ENCODE peak calls at places on chromosome 11, in four cellular contexts. X is esophagus squamous epithelium, O is osteocyte, M is Calu3. G is an unnamed sample.

GRCh38 chr11:1763796-1764661 is at the start of gene CTSD:
- DNase-seq in X (no peak), O (peak), M (peak), G (peak)

GRCh38 chr11:125224391-125225015 is 60.0 kb downstream of the PKNOX2 start:
- DNase-seq in X (no peak), O (no peak), M (no peak), G (peak)

GRCh38 chr11:95512682-95513081 is 276.9 kb downstream of the FAM76B start:
- DNase-seq in X (no peak), O (no peak), M (no peak), G (peak)

GRCh38 chr11:112113539-112114457 is 27.1 kb downstream of the SDHD start:
- DNase-seq in X (no peak), O (no peak), M (no peak), G (no peak)

GRCh38 chr11:69280994-69281393 is 13.0 kb upstream of the MYEOV start:
- DNase-seq in X (no peak), O (no peak), M (peak), G (no peak)

GRCh38 chr11:59182457-59183151 is 10.7 kb downstream of the DTX4 start:
- DNase-seq in X (no peak), O (no peak), M (peak), G (no peak)

GRCh38 chr11:13042873-13043338 is 33.8 kb downstream of the RASSF10 start:
- DNase-seq in X (no peak), O (no peak), M (no peak), G (no peak)

GRCh38 chr11:74005721-74006517 is 3.0 kb downstream of the UCP3 start:
- DNase-seq in X (no peak), O (no peak), M (no peak), G (no peak)

GRCh38 chr11:120272303-120272702 is 32.4 kb downstream of the POU2F3 start:
- DNase-seq in X (no peak), O (no peak), M (no peak), G (no peak)

GRCh38 chr11:103924166-103925013 is 112.0 kb upstream of the DDI1 start:
- DNase-seq in X (no peak), O (no peak), M (no peak), G (no peak)

GRCh38 chr11:1271406-1271805 is 38.0 kb downstream of the TOLLIP start:
- DNase-seq in X (no peak), O (no peak), M (no peak), G (no peak)

GRCh38 chr11:29780756-29781155 is 236.1 kb downstream of the KCNA4 start:
- DNase-seq in X (no peak), O (no peak), M (no peak), G (no peak)

GRCh38 chr11:23570828-23571227 is 710.6 kb upstream of the CCDC179 start:
- DNase-seq in X (no peak), O (no peak), M (no peak), G (no peak)

GRCh38 chr11:2775083-2775625 is 75.4 kb upstream of the KCNQ1OT1 start:
- DNase-seq in X (no peak), O (peak), M (no peak), G (peak)
- TF ChIP-seq CTCF in X (no peak), O (no peak), M (no peak), G (no peak)

GRCh38 chr11:2942872-2943710 is 13.9 kb upstream of the PHLDA2 start:
- DNase-seq in X (no peak), O (no peak), M (no peak), G (no peak)

GRCh38 chr11:2945757-2946287 is 16.6 kb upstream of the PHLDA2 start:
- DNase-seq in X (no peak), O (no peak), M (no peak), G (no peak)

GRCh38 chr11:2944953-2945756 is 15.9 kb upstream of the PHLDA2 start:
- DNase-seq in X (no peak), O (peak), M (no peak), G (peak)

GRCh38 chr11:2943711-2944118 is 14.5 kb upstream of the PHLDA2 start:
- DNase-seq in X (no peak), O (no peak), M (no peak), G (no peak)

DNA sequence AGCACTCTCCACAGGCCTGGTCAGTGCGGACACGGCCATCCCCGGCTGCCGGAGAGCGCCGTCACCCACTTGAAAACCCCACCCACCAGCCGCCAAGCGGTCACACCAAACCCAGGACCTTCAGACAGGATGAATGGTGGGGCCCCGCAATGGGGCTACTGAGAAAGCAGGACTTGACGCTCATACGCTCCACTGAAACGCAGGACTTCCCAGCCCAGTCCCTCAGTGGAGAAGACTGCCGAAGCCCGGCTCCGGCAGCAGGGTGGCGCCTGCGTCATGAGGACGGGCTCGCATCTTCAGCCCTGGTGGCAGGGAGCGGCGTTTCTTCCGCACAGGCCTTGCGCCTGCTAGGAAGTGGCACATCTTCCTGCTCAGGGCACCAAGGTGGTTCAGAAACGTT is 15.3 kb upstream of the PHLDA2 start:
- DNase-seq in X (no peak), O (no peak), M (no peak), G (no peak)
- TF ChIP-seq CTCF in X (no peak), O (no peak), M (no peak), G (no peak)

GRCh38 chr11:36151933-36152580 is 137.2 kb downstream of the COMMD9 start:
- DNase-seq in X (no peak), O (peak), M (no peak), G (no peak)

GRCh38 chr11:36150986-36151385 is 138.2 kb downstream of the COMMD9 start:
- DNase-seq in X (no peak), O (no peak), M (no peak), G (no peak)

GRCh38 chr11:36147491-36147890 is 141.7 kb downstream of the COMMD9 start:
- DNase-seq in X (no peak), O (no peak), M (no peak), G (no peak)

GRCh38 chr11:36148701-36149100 is 140.5 kb downstream of the COMMD9 start:
- DNase-seq in X (no peak), O (no peak), M (no peak), G (no peak)

DNA sequence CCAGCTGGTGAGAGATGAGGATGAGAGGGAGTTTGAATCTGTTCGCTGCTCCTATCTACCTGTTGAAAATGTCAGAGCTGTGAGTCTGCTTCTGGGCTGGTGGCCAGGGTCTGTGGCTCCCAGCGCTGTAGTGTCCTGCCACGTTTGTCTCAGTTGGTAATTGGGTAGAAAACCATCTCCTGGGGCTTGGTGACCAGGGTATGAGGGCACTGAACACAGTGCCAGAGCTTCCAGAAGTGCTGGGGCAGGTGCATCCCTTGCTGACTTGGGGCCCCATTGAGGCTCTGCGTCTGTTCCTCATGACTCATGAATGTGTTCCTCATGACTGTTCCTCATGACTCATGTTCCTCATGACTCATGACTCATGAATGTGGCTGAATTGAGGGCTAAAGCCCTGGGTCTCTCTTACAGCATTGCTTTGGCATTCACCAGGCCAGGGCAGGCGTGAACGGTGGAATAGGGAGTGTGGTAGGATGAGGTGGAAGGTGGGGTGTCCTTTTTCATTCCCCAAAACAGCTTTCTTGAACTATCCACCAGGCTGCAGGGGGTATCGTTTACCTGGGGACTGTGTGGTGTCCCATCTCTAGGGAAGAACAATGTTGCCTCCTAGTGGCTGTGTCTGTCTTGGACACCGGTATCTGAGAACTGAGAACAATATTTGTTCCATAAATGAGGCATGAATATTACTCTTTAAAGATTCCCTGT is 139.5 kb downstream of the COMMD9 start:
- DNase-seq in X (no peak), O (peak), M (peak), G (peak)
- TF ChIP-seq CTCF in X (peak), O (peak), M (peak), G (peak)

DNA sequence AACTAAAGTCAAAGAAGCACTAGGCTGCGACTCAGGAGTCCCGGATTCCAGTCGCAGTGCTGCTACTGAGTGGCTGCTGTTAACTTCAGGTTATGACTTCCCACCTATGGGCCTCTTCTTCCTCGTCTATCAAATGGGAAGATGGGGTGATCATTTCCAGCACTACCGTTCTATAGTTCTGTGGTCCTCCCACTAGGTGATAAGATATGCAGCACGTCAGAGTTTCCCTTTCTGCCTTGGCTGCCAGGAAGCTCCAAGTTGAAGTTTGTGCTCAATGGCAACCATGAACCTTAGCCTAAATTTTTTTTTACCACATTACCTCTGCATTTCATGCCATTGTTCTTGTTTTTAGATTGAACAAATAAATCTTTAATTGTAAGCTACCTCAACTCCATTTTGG is 38.7 kb downstream of the ALX4 start:
- DNase-seq in X (no peak), O (no peak), M (no peak), G (no peak)
- TF ChIP-seq CTCF in X (no peak), O (no peak), M (no peak), G (no peak)

DNA sequence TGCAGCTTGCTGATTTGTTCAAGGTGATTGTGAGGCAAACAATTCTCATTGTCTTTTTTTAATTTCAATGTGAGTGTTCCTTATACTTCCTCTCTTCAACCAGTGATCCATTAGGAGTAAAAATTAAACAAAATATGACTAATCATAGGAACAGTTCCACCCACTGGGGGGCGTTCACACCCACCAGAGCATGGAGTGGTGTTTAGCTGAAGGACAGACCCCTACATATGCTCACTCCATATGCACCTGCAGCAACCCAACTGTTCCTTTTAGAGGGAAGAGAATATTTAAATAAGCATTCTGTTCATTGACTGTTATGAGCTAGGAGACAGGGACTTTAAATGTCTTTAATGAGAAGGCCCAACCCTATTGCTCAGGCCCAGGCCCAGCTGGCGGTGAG is 78.7 kb upstream of the DRD2 start:
- DNase-seq in X (no peak), O (no peak), M (no peak), G (peak)
- TF ChIP-seq CTCF in X (no peak), O (peak), M (no peak), G (no peak)

GRCh38 chr11:75523811-75524401 is 1.8 kb downstream of the GDPD5 start:
- DNase-seq in X (no peak), O (no peak), M (no peak), G (no peak)

GRCh38 chr11:75524576-75525432 is 937 bp downstream of the GDPD5 start:
- DNase-seq in X (no peak), O (no peak), M (no peak), G (no peak)

GRCh38 chr11:75526192-75526541 is 426 bp upstream of the GDPD5 start:
- DNase-seq in X (no peak), O (no peak), M (no peak), G (no peak)

GRCh38 chr11:75527130-75527529 is 1.4 kb upstream of the GDPD5 start:
- DNase-seq in X (no peak), O (no peak), M (no peak), G (no peak)

DNA sequence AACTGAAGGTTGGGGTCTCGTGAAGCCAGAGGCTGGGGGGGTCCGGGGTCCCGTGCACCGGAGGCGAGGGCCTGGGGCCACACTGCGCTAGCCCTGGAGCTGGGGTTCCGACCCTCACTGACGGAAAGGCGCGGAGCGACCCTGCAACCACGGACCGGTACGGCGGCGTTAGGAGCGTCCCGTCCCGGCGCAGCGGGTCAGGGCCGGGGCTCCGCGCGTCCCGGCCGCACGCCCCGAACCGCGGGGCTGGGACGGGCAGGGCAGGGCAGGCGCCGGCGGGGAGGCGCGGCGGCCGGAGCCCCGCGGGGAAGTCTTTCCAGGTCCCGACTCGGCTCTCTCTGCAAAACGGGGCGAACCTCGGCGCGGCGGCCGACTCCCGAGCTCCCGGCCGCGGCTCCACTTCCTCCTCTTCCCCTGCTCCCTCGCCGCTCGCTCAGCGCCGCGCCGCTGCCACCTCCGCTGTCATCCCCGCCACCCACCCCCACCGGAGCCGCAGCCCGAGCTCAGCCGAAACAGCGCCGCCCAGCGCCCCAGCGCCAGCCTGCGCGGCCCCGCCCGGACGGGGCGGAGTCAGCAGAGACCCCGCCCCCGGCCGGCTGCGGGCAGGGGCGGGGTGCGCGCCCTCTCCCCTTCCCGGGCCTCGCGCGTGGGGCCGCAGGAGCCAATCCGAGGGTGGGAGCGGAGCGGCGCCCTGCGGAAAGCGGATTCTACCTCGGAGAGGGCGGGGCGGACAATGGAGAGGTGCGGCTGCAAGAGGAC is at the start of gene GDPD5:
- DNase-seq in X (peak), O (peak), M (peak), G (peak)
- TF ChIP-seq CTCF in X (peak), O (peak), M (peak), G (peak)

GRCh38 chr11:17906436-17906835 is 106.4 kb downstream of the SERGEF start:
- DNase-seq in X (no peak), O (no peak), M (peak), G (peak)
- TF ChIP-seq CTCF in X (no peak), O (peak), M (peak), G (no peak)